ENCODE peak calls at places on chromosomes 12 and 14, in nine cellular contexts. One of them, this sample, is unnamed. For H3K4me1, the result is how much of the 10 kb centered on the place peaks cover.

GRCh38 chr12:98903875-98904274 is 258.8 kb downstream of the APAF1 start:
- DNase-seq in A549: no peak
- DNase-seq in tibial artery: no peak
- DNase-seq in uterus: no peak
- DNase-seq in cardiac muscle cell: no peak
- DNase-seq in spleen: no peak
- DNase-seq in upper lobe of left lung: no peak
- DNase-seq in aorta: no peak
- DNase-seq in GM23338: no peak
- DNase-seq in this sample: no peak

GRCh38 chr12:71686658-71687025 is 760 bp downstream of the TMEM19 start:
- DNase-seq in A549: no peak
- DNase-seq in tibial artery: no peak
- DNase-seq in uterus: no peak
- DNase-seq in cardiac muscle cell: no peak
- DNase-seq in spleen: no peak
- DNase-seq in upper lobe of left lung: no peak
- DNase-seq in aorta: no peak
- DNase-seq in GM23338: no peak
- DNase-seq in this sample: no peak

GRCh38 chr12:83753205-83753604 is 1066.5 kb downstream of the TMTC2 start:
- DNase-seq in A549: no peak
- DNase-seq in tibial artery: no peak
- DNase-seq in uterus: no peak
- DNase-seq in cardiac muscle cell: no peak
- DNase-seq in spleen: no peak
- DNase-seq in upper lobe of left lung: no peak
- DNase-seq in aorta: no peak
- DNase-seq in GM23338: no peak
- DNase-seq in this sample: no peak

GRCh38 chr14:50362791-50363733 is 33.6 kb downstream of the CDKL1 start:
- DNase-seq in A549: no peak
- DNase-seq in tibial artery: no peak
- DNase-seq in uterus: no peak
- DNase-seq in cardiac muscle cell: no peak
- DNase-seq in spleen: peak
- DNase-seq in upper lobe of left lung: no peak
- DNase-seq in aorta: no peak
- DNase-seq in GM23338: no peak
- DNase-seq in this sample: no peak

GRCh38 chr12:57474862-57475261 is 4.8 kb downstream of the ARHGAP9 start:
- DNase-seq in A549: no peak
- DNase-seq in tibial artery: no peak
- DNase-seq in uterus: no peak
- DNase-seq in cardiac muscle cell: no peak
- DNase-seq in spleen: peak
- DNase-seq in upper lobe of left lung: no peak
- DNase-seq in aorta: no peak
- DNase-seq in GM23338: no peak
- DNase-seq in this sample: no peak

GRCh38 chr14:35336171-35337073 is 44.2 kb downstream of the PSMA6 start:
- DNase-seq in A549: peak
- DNase-seq in tibial artery: peak
- DNase-seq in uterus: peak
- DNase-seq in cardiac muscle cell: peak
- DNase-seq in spleen: peak
- DNase-seq in upper lobe of left lung: peak
- DNase-seq in aorta: peak
- DNase-seq in GM23338: peak
- DNase-seq in this sample: peak

GRCh38 chr14:93028724-93029076 is 87.0 kb downstream of the ITPK1 start:
- DNase-seq in A549: no peak
- DNase-seq in tibial artery: no peak
- DNase-seq in uterus: no peak
- DNase-seq in cardiac muscle cell: no peak
- DNase-seq in spleen: no peak
- DNase-seq in upper lobe of left lung: no peak
- DNase-seq in aorta: no peak
- DNase-seq in GM23338: no peak
- DNase-seq in this sample: no peak

GRCh38 chr14:96267336-96267735 is 11.3 kb downstream of the BDKRB1 start:
- DNase-seq in A549: no peak
- DNase-seq in tibial artery: no peak
- DNase-seq in uterus: peak
- DNase-seq in cardiac muscle cell: peak
- DNase-seq in spleen: no peak
- DNase-seq in upper lobe of left lung: no peak
- DNase-seq in aorta: no peak
- DNase-seq in GM23338: no peak
- DNase-seq in this sample: no peak

GRCh38 chr12:105083551-105084105 is 630 bp downstream of the ALDH1L2 start:
- DNase-seq in A549: peak
- DNase-seq in tibial artery: peak
- DNase-seq in uterus: peak
- DNase-seq in cardiac muscle cell: peak
- DNase-seq in spleen: peak
- DNase-seq in upper lobe of left lung: no peak
- DNase-seq in aorta: peak
- DNase-seq in GM23338: peak
- DNase-seq in this sample: peak

GRCh38 chr12:67002711-67003110 is 266.4 kb upstream of the CAND1 start:
- DNase-seq in A549: peak
- DNase-seq in tibial artery: no peak
- DNase-seq in uterus: no peak
- DNase-seq in cardiac muscle cell: no peak
- DNase-seq in spleen: no peak
- DNase-seq in upper lobe of left lung: no peak
- DNase-seq in aorta: no peak
- DNase-seq in GM23338: no peak
- DNase-seq in this sample: no peak

GRCh38 chr14:103402700-103403099 is 17.5 kb downstream of the MARK3 start:
- DNase-seq in A549: no peak
- DNase-seq in tibial artery: no peak
- DNase-seq in uterus: no peak
- DNase-seq in cardiac muscle cell: peak
- DNase-seq in spleen: no peak
- DNase-seq in upper lobe of left lung: no peak
- DNase-seq in aorta: no peak
- DNase-seq in GM23338: peak
- DNase-seq in this sample: no peak

GRCh38 chr14:55256586-55256985 is 14.6 kb upstream of the FBXO34 start:
- DNase-seq in A549: no peak
- DNase-seq in tibial artery: no peak
- DNase-seq in uterus: no peak
- DNase-seq in cardiac muscle cell: no peak
- DNase-seq in spleen: peak
- DNase-seq in upper lobe of left lung: no peak
- DNase-seq in aorta: no peak
- DNase-seq in GM23338: no peak
- DNase-seq in this sample: no peak

GRCh38 chr12:110248096-110248447 is 33.0 kb upstream of the ATP2A2 start:
- DNase-seq in A549: no peak
- DNase-seq in tibial artery: no peak
- DNase-seq in uterus: no peak
- DNase-seq in cardiac muscle cell: no peak
- DNase-seq in spleen: no peak
- DNase-seq in upper lobe of left lung: no peak
- DNase-seq in aorta: peak
- DNase-seq in GM23338: no peak
- DNase-seq in this sample: no peak

GRCh38 chr12:94175763-94176660 is 27.6 kb downstream of the PLXNC1 start:
- DNase-seq in A549: no peak
- DNase-seq in tibial artery: no peak
- DNase-seq in uterus: no peak
- DNase-seq in cardiac muscle cell: no peak
- DNase-seq in spleen: no peak
- DNase-seq in upper lobe of left lung: no peak
- DNase-seq in aorta: no peak
- DNase-seq in GM23338: no peak
- DNase-seq in this sample: no peak
- H3K4me1 ChIP-seq in A549: under half
- H3K4me1 ChIP-seq in tibial artery: under half
- H3K4me1 ChIP-seq in uterus: under half
- H3K4me1 ChIP-seq in cardiac muscle cell: under half
- H3K4me1 ChIP-seq in spleen: half or more
- H3K4me1 ChIP-seq in upper lobe of left lung: under half
- H3K4me1 ChIP-seq in aorta: under half
- H3K4me1 ChIP-seq in GM23338: under half
- H3K4me1 ChIP-seq in this sample: under half

DNA sequence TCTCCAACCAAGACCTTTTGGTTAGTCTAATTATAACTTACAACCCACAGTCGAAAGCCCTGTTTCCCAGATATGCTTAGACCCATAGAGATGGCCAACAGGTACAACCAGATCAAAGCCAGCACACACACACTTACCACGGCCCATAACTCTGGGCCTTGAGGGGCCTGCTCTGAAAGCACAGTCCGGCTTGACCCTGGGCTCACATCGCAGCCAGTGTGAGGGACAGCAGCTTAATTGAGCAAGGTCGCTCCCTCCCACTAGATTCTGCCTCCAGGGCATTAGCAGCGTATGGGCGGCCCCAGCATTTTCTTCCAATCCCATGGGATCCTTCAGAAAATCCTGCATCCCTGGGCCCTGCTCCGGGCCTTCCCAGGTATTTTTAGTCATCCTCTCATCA is 157.4 kb upstream of the FKBP4 start:
- DNase-seq in A549: no peak
- DNase-seq in tibial artery: no peak
- DNase-seq in uterus: no peak
- DNase-seq in cardiac muscle cell: no peak
- DNase-seq in spleen: peak
- DNase-seq in upper lobe of left lung: no peak
- DNase-seq in aorta: peak
- DNase-seq in GM23338: no peak
- DNase-seq in this sample: no peak
- H3K4me3 ChIP-seq in A549: no peak
- H3K4me3 ChIP-seq in tibial artery: no peak
- H3K4me3 ChIP-seq in uterus: no peak
- H3K4me3 ChIP-seq in cardiac muscle cell: no peak
- H3K4me3 ChIP-seq in spleen: no peak
- H3K4me3 ChIP-seq in upper lobe of left lung: no peak
- H3K4me3 ChIP-seq in aorta: no peak
- H3K4me3 ChIP-seq in GM23338: no peak
- H3K4me3 ChIP-seq in this sample: no peak

DNA sequence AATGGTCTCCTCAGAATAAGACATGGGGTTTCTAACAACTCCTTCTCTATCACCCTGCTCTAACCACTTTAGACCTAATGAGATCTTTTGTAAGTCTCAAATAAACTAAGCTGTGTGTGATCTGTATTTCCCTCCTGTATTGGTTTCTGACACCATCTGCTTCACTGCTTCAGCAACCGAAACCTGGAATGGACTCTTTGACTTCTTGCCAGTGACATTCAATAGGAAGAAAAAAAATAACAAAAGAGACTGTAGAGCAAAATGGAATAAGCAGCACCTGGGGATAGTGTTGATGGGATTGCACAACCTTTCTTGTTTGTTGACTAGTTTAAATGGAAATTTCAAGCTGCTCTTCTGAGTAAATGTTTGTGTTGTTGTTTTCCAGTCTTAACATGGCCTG is 888.5 kb upstream of the SEL1L start:
- DNase-seq in A549: no peak
- DNase-seq in tibial artery: no peak
- DNase-seq in uterus: no peak
- DNase-seq in cardiac muscle cell: no peak
- DNase-seq in spleen: no peak
- DNase-seq in upper lobe of left lung: no peak
- DNase-seq in aorta: no peak
- DNase-seq in GM23338: no peak
- DNase-seq in this sample: no peak
- H3K27ac ChIP-seq in A549: no peak
- H3K27ac ChIP-seq in tibial artery: no peak
- H3K27ac ChIP-seq in uterus: no peak
- H3K27ac ChIP-seq in cardiac muscle cell: no peak
- H3K27ac ChIP-seq in spleen: no peak
- H3K27ac ChIP-seq in upper lobe of left lung: no peak
- H3K27ac ChIP-seq in aorta: no peak
- H3K27ac ChIP-seq in GM23338: no peak
- H3K27ac ChIP-seq in this sample: no peak

GRCh38 chr14:61536661-61537566 is 158.4 kb upstream of the HIF1A start:
- DNase-seq in A549: peak
- DNase-seq in tibial artery: no peak
- DNase-seq in uterus: no peak
- DNase-seq in cardiac muscle cell: no peak
- DNase-seq in spleen: no peak
- DNase-seq in upper lobe of left lung: no peak
- DNase-seq in aorta: no peak
- DNase-seq in GM23338: no peak
- DNase-seq in this sample: no peak

GRCh38 chr14:61535470-61535869 is 159.8 kb upstream of the HIF1A start:
- DNase-seq in A549: peak
- DNase-seq in tibial artery: no peak
- DNase-seq in uterus: no peak
- DNase-seq in cardiac muscle cell: no peak
- DNase-seq in spleen: no peak
- DNase-seq in upper lobe of left lung: no peak
- DNase-seq in aorta: no peak
- DNase-seq in GM23338: no peak
- DNase-seq in this sample: no peak

GRCh38 chr14:61532818-61533217 is 162.5 kb upstream of the HIF1A start:
- DNase-seq in A549: no peak
- DNase-seq in tibial artery: no peak
- DNase-seq in uterus: no peak
- DNase-seq in cardiac muscle cell: no peak
- DNase-seq in spleen: no peak
- DNase-seq in upper lobe of left lung: no peak
- DNase-seq in aorta: no peak
- DNase-seq in GM23338: no peak
- DNase-seq in this sample: no peak

GRCh38 chr14:61533513-61534255 is 161.6 kb upstream of the HIF1A start:
- DNase-seq in A549: no peak
- DNase-seq in tibial artery: no peak
- DNase-seq in uterus: no peak
- DNase-seq in cardiac muscle cell: no peak
- DNase-seq in spleen: no peak
- DNase-seq in upper lobe of left lung: no peak
- DNase-seq in aorta: no peak
- DNase-seq in GM23338: no peak
- DNase-seq in this sample: no peak

GRCh38 chr14:61535032-61535431 is 160.3 kb upstream of the HIF1A start:
- DNase-seq in A549: peak
- DNase-seq in tibial artery: no peak
- DNase-seq in uterus: no peak
- DNase-seq in cardiac muscle cell: no peak
- DNase-seq in spleen: no peak
- DNase-seq in upper lobe of left lung: no peak
- DNase-seq in aorta: no peak
- DNase-seq in GM23338: no peak
- DNase-seq in this sample: no peak
- H3K4me1 ChIP-seq in A549: half or more
- H3K4me1 ChIP-seq in tibial artery: under half
- H3K4me1 ChIP-seq in uterus: under half
- H3K4me1 ChIP-seq in cardiac muscle cell: under half
- H3K4me1 ChIP-seq in spleen: under half
- H3K4me1 ChIP-seq in upper lobe of left lung: half or more
- H3K4me1 ChIP-seq in aorta: under half
- H3K4me1 ChIP-seq in GM23338: under half
- H3K4me1 ChIP-seq in this sample: under half

This sample was measured in psoas muscle.